ENCODE peak calls at places on chromosome 14, in eight cellular contexts. I, D, P, U, A, R, E and W are unnamed samples.

GRCh38 chr14:103361868-103362267 is 23.3 kb upstream of the MARK3 start:
- DNase-seq in I (no peak), D (peak; percentile 54), P (peak; percentile 33), U (no peak), A (no peak), R (peak; percentile 80), E (no peak), W (no peak)

GRCh38 chr14:98172243-98172778 is 1099.7 kb downstream of the BCL11B start:
- DNase-seq in I (no peak), D (no peak), P (no peak), U (no peak), A (no peak), R (no peak), E (no peak), W (no peak)

GRCh38 chr14:61218157-61218556 is 63.0 kb downstream of the TMEM30B start:
- DNase-seq in I (no peak), D (no peak), P (no peak), U (no peak), A (no peak), R (no peak), E (no peak), W (no peak)

GRCh38 chr14:76489667-76490066 is 113.7 kb downstream of the ESRRB start:
- DNase-seq in I (no peak), D (no peak), P (no peak), U (no peak), A (no peak), R (no peak), E (no peak), W (no peak)

GRCh38 chr14:104318558-104319488 is 180.4 kb downstream of the KIF26A start:
- DNase-seq in I (peak; percentile 64), D (no peak), P (no peak), U (peak; percentile 7), A (no peak), R (no peak), E (no peak), W (no peak)

GRCh38 chr14:82046512-82047226 is 513.0 kb upstream of the SEL1L start:
- DNase-seq in I (no peak), D (no peak), P (no peak), U (no peak), A (no peak), R (no peak), E (no peak), W (no peak)

GRCh38 chr14:57493467-57494181 is at the start of gene CCDC198:
- DNase-seq in I (no peak), D (peak; percentile 25), P (no peak), U (no peak), A (peak; percentile 65), R (peak; percentile 62), E (no peak), W (no peak)

GRCh38 chr14:70962935-70963334 is 55.7 kb downstream of the PCNX1 start:
- DNase-seq in I (no peak), D (no peak), P (no peak), U (no peak), A (no peak), R (no peak), E (no peak), W (no peak)

GRCh38 chr14:99468081-99468480 is 12.6 kb downstream of the SETD3 start:
- DNase-seq in I (no peak), D (no peak), P (no peak), U (no peak), A (no peak), R (no peak), E (no peak), W (no peak)

GRCh38 chr14:92352158-92352985 is 29.4 kb downstream of the SLC24A4 start:
- DNase-seq in I (no peak), D (peak; percentile 34), P (peak; percentile 43), U (no peak), A (no peak), R (peak; percentile 13), E (no peak), W (no peak)

GRCh38 chr14:75864352-75864751 is 117.4 kb downstream of the TGFB3 start:
- DNase-seq in I (no peak), D (no peak), P (no peak), U (no peak), A (no peak), R (no peak), E (no peak), W (no peak)

GRCh38 chr14:68576496-68577244 is 216.2 kb downstream of the ZFP36L1 start:
- DNase-seq in I (no peak), D (peak; percentile 81), P (peak; percentile 27), U (no peak), A (no peak), R (peak; percentile 52), E (no peak), W (no peak)

GRCh38 chr14:73738518-73739173 is 24.5 kb upstream of the PNMA1 start:
- DNase-seq in I (no peak), D (no peak), P (no peak), U (no peak), A (no peak), R (no peak), E (no peak), W (peak; percentile 48)

GRCh38 chr14:93527076-93527692 is 96.4 kb downstream of the UNC79 start:
- DNase-seq in I (no peak), D (no peak), P (no peak), U (no peak), A (no peak), R (no peak), E (no peak), W (no peak)

GRCh38 chr14:105486333-105486973 is at the start of gene CRIP1:
- DNase-seq in I (no peak), D (no peak), P (no peak), U (no peak), A (no peak), R (no peak), E (no peak), W (no peak)

GRCh38 chr14:33556382-33557121 is 394.3 kb downstream of the EGLN3 start:
- DNase-seq in I (no peak), D (no peak), P (no peak), U (no peak), A (no peak), R (no peak), E (no peak), W (no peak)

GRCh38 chr14:23445773-23446172 is 10.3 kb upstream of the MYH7 start:
- DNase-seq in I (no peak), D (no peak), P (no peak), U (no peak), A (no peak), R (no peak), E (no peak), W (no peak)

GRCh38 chr14:74896400-74896799 is 14.7 kb downstream of the DLST start:
- DNase-seq in I (no peak), D (no peak), P (no peak), U (no peak), A (no peak), R (no peak), E (no peak), W (no peak)

GRCh38 chr14:91911474-91912032 is 35.9 kb downstream of the FBLN5 start:
- DNase-seq in I (no peak), D (peak; percentile 56), P (peak; percentile 43), U (peak; percentile 43), A (peak; percentile 13), R (peak; percentile 47), E (no peak), W (no peak)

GRCh38 chr14:42214981-42215491 is 608.4 kb downstream of the LRFN5 start:
- DNase-seq in I (no peak), D (no peak), P (no peak), U (no peak), A (no peak), R (no peak), E (no peak), W (no peak)

GRCh38 chr14:34912966-34913365 is 37.8 kb upstream of the BAZ1A start:
- DNase-seq in I (no peak), D (no peak), P (no peak), U (no peak), A (no peak), R (no peak), E (no peak), W (no peak)

GRCh38 chr14:22163051-22163450 is 426.0 kb downstream of the DAD1 start:
- DNase-seq in I (no peak), D (no peak), P (no peak), U (no peak), A (no peak), R (peak; percentile 43), E (no peak), W (no peak)

GRCh38 chr14:96364911-96365310 is 1.6 kb downstream of the GSKIP start:
- DNase-seq in I (no peak), D (no peak), P (peak; percentile 4), U (no peak), A (no peak), R (no peak), E (no peak), W (no peak)
- H3K4me3 ChIP-seq in I (no peak overlapping the region), D (no peak overlapping the region), P (peak overlapping the region; percentile 92), U (no peak overlapping the region), A (peak overlapping the region; percentile 98), R (peak overlapping the region; percentile 98), E (no peak overlapping the region), W (no peak overlapping the region)

DNA sequence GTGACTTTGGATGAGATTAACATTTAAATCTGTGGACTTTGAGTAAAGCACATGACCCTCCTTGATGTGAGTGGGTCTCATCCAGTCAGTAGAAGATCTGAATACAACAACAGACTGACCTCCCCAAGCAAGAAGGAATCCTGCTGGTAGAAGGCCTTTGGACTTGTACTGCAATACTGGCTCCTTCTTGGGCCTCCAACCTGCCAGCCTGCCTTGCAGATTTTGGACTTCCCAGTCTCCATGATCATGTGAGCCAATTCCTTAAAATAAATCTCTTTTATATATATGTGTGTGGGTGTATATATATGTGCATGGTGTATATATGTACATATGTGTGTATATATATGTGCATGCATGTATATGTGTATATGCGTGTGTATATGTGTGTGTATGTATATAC is 183.9 kb downstream of the STXBP6 start:
- DNase-seq in I (no peak), D (no peak), P (no peak), U (no peak), A (no peak), R (no peak), E (no peak), W (no peak)
- TF ChIP-seq EP300 in I (no peak), D (no peak), P (no peak), U (no peak), A (no peak), R (no peak), E (no peak), W (no peak)

DNA sequence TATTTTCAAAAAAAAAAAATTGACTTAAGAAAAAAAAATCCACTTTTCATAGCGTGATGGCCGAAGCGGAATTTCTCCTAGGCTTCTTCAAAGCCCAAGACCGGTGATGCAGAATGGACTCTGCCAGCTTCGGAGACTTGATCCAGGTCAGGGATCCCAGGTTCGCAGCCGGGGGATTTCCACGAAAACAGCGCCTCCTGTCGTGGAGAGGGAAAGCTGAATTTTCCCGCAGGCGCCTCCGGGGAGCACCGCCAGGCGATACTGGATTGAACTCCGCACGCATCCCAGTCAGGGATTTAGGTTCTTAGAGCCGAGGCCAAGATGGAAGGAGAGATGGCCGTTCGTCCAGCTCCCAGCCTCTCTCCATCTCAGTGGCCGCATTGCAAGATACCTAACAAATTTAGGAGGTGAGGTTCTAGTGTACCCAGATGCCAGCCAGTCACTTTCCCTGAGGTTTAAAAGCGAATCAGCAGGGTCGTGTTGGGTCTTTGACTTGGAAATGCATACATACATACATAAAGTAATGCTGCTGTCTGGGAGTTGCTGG is 2.2 kb downstream of the TTC6 start:
- DNase-seq in I (no peak), D (no peak), P (no peak), U (peak; percentile 69), A (no peak), R (no peak), E (no peak), W (no peak)
- TF ChIP-seq CTCF in I (peak; percentile 11), D (peak; percentile 7), P (no peak), U (peak; percentile 28), A (no peak), R (peak; percentile 33), E (no peak), W (no peak)

GRCh38 chr14:55333785-55334485 is 62.7 kb downstream of the FBXO34 start:
- DNase-seq in I (no peak), D (no peak), P (no peak), U (no peak), A (no peak), R (no peak), E (no peak), W (no peak)
- H3K4me3 ChIP-seq in I (no peak overlapping the region), D (no peak overlapping the region), P (no peak overlapping the region), U (no peak overlapping the region), A (no peak overlapping the region), R (no peak overlapping the region), E (no peak overlapping the region), W (no peak overlapping the region)